ENCODE peak calls at places on chromosomes 7 and 10, in four cellular contexts. Q, J, C and F are unnamed samples.

GRCh38 chr10:34780818-34781380 is 34.2 kb downstream of the PARD3 start:
- DNase-seq in Q (no peak), J (no peak), C (no peak), F (no peak)

GRCh38 chr10:3128379-3129130 is 44.0 kb downstream of the PITRM1 start:
- DNase-seq in Q (no peak), J (no peak), C (no peak), F (no peak)

GRCh38 chr7:51590746-51591145 is 274.1 kb upstream of the COBL start:
- DNase-seq in Q (no peak), J (no peak), C (no peak), F (no peak)

GRCh38 chr7:94971051-94971867 is 63.9 kb downstream of the PPP1R9A start:
- DNase-seq in C (no peak), J (no peak), Q (no peak), F (no peak)

GRCh38 chr7:70321016-70321415 is 722.7 kb downstream of the AUTS2 start:
- DNase-seq in J (no peak), C (no peak), Q (no peak), F (no peak)

GRCh38 chr7:108406474-108406873 is 49.8 kb downstream of the NRCAM start:
- DNase-seq in C (no peak), Q (no peak), J (no peak), F (no peak)

GRCh38 chr7:78039791-78040776 is 241.5 kb downstream of the PHTF2 start:
- DNase-seq in J (peak), Q (no peak), C (no peak), F (peak)

GRCh38 chr10:62643612-62644587 is 160.6 kb upstream of the ADO start:
- DNase-seq in C (no peak), J (no peak), Q (no peak), F (no peak)

GRCh38 chr10:120996456-120997053 is 145.4 kb downstream of the WDR11 start:
- DNase-seq in Q (no peak), J (no peak), C (no peak), F (no peak)

GRCh38 chr7:116786791-116787443 is 75.5 kb upstream of the CAPZA2 start:
- DNase-seq in Q (no peak), C (no peak), J (peak), F (no peak)
- TF ChIP-seq CTCF in Q (no peak), C (peak), J (no peak), F (no peak)

DNA sequence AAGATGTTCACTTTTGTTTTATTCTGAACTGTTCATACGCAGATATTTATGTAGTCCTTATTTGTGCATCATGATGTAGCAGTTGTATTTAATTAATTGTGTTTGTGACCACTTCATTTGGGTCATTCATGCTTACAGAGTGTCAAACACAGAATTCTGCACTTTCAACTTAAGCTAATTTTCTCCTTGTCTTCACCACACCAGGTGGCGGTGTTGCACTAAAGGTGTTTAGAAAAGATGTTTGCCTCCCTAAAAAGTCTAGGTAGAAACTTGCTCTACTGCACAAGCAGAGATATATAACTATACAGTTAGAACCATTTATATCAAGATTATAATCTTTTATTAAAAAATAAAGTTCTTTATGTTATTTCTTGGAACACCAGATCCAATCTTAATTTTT is 1.3 kb upstream of the TAS2R38 start:
- DNase-seq in Q (no peak), J (peak), C (no peak), F (no peak)
- TF ChIP-seq CTCF in Q (no peak), J (peak), C (no peak), F (no peak)

GRCh38 chr10:15426558-15426957 is 55.5 kb upstream of the FAM171A1 start:
- DNase-seq in J (no peak), Q (no peak), C (no peak), F (no peak)

GRCh38 chr10:15430969-15431791 is 60.1 kb upstream of the FAM171A1 start:
- DNase-seq in C (no peak), J (no peak), Q (no peak), F (no peak)

GRCh38 chr10:15426115-15426514 is 55.0 kb upstream of the FAM171A1 start:
- DNase-seq in Q (no peak), J (no peak), C (no peak), F (no peak)

DNA sequence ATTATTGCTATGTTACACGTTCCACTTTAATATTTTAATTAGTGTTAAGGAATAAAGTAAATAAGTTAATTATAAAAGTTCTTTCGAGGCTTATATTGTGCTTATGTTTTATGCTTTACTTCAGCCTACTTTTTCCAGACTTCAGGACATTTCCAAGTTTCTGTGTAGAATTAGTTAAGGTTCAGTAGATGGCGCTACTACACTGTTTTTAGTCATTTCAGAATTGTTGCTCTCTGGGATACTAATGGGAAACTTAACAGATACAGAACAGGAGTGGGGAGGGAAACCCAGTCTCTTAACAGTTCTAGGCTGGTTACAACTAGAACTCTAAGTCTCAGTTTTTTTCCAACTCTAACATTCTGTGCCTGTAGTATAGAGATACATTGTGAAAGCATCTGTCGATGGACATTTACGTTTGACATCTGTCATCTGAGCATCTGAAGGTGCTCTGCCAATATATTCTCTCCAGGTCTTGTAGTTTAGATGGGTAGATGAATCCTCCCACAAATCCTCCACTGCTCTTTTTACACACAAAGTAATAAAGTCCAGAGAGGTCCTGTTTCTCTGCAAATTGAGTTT is 56.8 kb upstream of the FAM171A1 start:
- DNase-seq in Q (no peak), J (no peak), C (no peak), F (no peak)
- TF ChIP-seq CTCF in Q (peak), J (peak), C (peak), F (no peak)

DNA sequence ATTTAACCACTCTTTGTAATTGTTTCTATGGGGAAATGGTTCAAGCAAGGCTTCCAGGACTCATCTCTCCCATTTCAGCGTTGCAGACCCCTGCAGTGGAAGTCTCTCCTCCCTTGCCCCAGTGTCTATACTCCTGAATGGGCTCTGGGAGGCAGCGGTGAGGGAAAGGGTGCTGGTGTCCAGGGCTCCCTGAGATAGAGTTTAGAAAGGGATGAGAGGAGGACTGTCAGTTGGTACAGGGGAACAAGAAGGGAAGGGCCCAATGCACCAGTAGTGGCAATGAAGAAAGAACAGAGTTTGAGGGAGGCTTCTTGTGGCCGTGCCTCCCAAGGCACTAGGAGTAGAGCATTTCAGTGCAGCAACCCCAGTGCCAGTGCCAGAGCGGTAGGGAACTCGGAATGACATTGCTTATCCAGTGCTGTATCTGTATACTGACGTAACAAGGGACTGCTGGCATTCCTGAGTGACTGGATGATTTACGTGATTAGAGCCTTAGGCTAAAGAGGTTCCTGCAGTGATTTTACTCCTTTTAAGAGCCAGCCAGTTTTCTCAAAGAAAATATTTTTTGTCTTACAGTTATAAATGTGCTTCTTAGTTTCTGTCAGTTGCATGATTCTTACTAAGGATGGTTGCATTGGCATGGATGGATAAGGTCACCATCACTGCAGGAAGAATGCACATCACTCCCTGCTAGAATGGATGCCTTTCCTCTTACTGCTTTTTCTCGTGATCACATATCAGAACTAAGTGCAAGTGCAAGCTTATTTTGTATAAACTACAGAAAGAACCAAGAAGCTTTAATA is 28.0 kb downstream of the PRPF18 start:
- DNase-seq in Q (no peak), C (no peak), J (no peak), F (no peak)
- TF ChIP-seq CTCF in Q (no peak), C (no peak), J (no peak), F (no peak)

GRCh38 chr7:116683786-116684185 is 11.8 kb downstream of the MET start:
- DNase-seq in C (no peak), Q (no peak), J (no peak), F (no peak)

GRCh38 chr7:116687801-116688201 is 15.8 kb downstream of the MET start:
- DNase-seq in Q (no peak), C (no peak), J (no peak), F (no peak)

GRCh38 chr7:116689787-116690186 is 17.8 kb downstream of the MET start:
- DNase-seq in C (no peak), Q (no peak), J (no peak), F (no peak)

GRCh38 chr7:116686033-116686432 is 14.0 kb downstream of the MET start:
- DNase-seq in J (no peak), Q (no peak), C (no peak), F (no peak)

GRCh38 chr7:116686812-116687419 is 14.9 kb downstream of the MET start:
- DNase-seq in J (no peak), Q (no peak), C (no peak), F (no peak)
- TF ChIP-seq CTCF in J (no peak), Q (no peak), C (no peak), F (no peak)

DNA sequence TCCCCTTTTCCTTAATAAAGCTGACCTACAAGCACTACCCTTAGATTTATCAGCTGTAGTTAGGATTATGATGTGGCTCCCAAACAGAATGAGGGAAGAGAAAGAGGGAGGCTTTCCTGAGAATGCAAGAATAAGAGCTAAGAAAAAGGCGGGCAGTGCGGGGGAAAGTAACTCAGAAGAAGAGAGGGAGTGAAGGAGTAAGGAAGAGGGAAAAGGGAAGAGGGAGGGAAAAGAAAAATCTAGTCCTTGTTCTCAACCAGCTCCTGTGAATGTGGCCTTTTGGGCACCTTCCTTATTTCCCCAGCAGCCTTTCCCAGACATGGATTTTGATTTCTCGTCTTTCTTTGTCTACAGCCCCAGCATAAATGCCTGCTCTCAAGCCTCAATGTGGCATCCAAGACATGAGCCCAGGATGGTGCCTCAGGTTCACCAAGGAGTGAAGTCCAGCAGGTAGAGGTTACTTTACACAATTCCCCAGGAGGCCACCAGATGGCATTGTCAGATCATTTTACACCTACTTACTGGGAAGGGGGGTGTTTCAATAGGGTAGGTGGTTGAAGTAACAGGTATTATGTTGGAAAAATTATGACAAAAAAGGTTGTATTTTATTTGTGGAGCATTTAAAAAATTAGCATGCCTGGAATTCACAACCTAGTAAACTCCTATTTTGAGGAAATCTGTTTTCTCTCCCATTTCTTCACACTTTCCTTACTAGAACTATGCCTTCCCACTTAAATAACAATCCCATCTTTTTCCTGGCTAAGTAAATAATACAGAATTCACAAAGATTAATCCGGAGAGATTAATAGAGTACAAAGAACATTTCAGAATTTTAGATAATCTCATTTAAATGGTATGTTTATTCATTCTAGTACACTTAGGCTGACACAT is 106.5 kb downstream of the HTR7 start:
- DNase-seq in C (peak), J (peak), Q (no peak), F (no peak)
- TF ChIP-seq CTCF in C (peak), J (peak), Q (peak), F (no peak)